ENCODE peak calls at places on chromosomes 16 and 17, in four cellular contexts. H, I, D and E are unnamed samples.

GRCh38 chr16:54459509-54460235 is 173.1 kb upstream of the IRX3 start:
- DNase-seq in I (no peak), H (no peak), D (no peak), E (no peak)

GRCh38 chr17:41967141-41967920 is 736 bp downstream of the CNP start:
- DNase-seq in D (no peak), I (peak; percentile 38), H (no peak), E (peak; percentile 56)

GRCh38 chr17:62100050-62100449 is 35.0 kb upstream of the MED13 start:
- DNase-seq in I (no peak), H (no peak), D (no peak), E (no peak)

GRCh38 chr16:70694088-70694487 is 8.2 kb upstream of the MTSS2 start:
- DNase-seq in I (no peak), D (no peak), H (no peak), E (no peak)

GRCh38 chr17:83065660-83066542 is 13.5 kb upstream of the METRNL start:
- DNase-seq in D (no peak), I (peak; percentile 15), H (no peak), E (peak; percentile 10)

GRCh38 chr17:29617125-29617480 is 5.6 kb downstream of the CORO6 start:
- DNase-seq in D (peak; percentile 87), I (peak; percentile 92), H (peak; percentile 80), E (peak; percentile 64)

GRCh38 chr17:83083368-83084201 is 4.2 kb downstream of the METRNL start:
- DNase-seq in D (no peak), I (peak; percentile 58), H (peak; percentile 47), E (no peak)

GRCh38 chr17:44309472-44309871 is 1.1 kb downstream of the RUNDC3A start:
- DNase-seq in H (no peak), D (no peak), I (no peak), E (no peak)

GRCh38 chr17:57357392-57357784 is 101.1 kb downstream of the MSI2 start:
- DNase-seq in D (peak; percentile 31), H (no peak), I (no peak), E (peak; percentile 81)

GRCh38 chr16:83903739-83904138 is 4.8 kb downstream of the MLYCD start:
- DNase-seq in H (no peak), D (no peak), I (no peak), E (no peak)

GRCh38 chr17:51430581-51430980 is 170.2 kb downstream of the UTP18 start:
- DNase-seq in D (no peak), H (no peak), I (no peak), E (no peak)

GRCh38 chr16:24728891-24729242 is 584 bp upstream of the TNRC6A start:
- DNase-seq in I (no peak), H (no peak), D (no peak), E (no peak)

GRCh38 chr17:77566151-77566550 is 392.4 kb upstream of the TNRC6C start:
- DNase-seq in D (no peak), H (no peak), I (no peak), E (no peak)

GRCh38 chr16:1538804-1539520 is 5.5 kb downstream of the TMEM204 start:
- DNase-seq in D (no peak), H (no peak), I (no peak), E (no peak)

GRCh38 chr16:337975-338575 is 14.4 kb downstream of the AXIN1 start:
- DNase-seq in D (no peak), I (no peak), H (no peak), E (no peak)

GRCh38 chr16:80971814-80972213 is 34.9 kb downstream of the CMC2 start:
- DNase-seq in H (no peak), D (no peak), I (no peak), E (no peak)

GRCh38 chr16:50947826-50948225 is 203.2 kb downstream of the SALL1 start:
- DNase-seq in I (no peak), H (no peak), D (no peak), E (no peak)

GRCh38 chr17:37458805-37459204 is 30.9 kb upstream of the DUSP14 start:
- DNase-seq in H (no peak), D (no peak), I (no peak), E (no peak)

GRCh38 chr17:55833311-55833710 is 82.5 kb downstream of the PCTP start:
- DNase-seq in D (no peak), H (no peak), I (no peak), E (no peak)

GRCh38 chr16:10812352-10813122 is 6.1 kb downstream of the TVP23A start:
- DNase-seq in D (no peak), H (no peak), I (no peak), E (no peak)
- TF ChIP-seq CTCF in D (no peak), H (no peak), I (no peak), E (no peak)

GRCh38 chr16:88697831-88698693 is 8.1 kb downstream of the RNF166 start:
- DNase-seq in D (no peak), I (no peak), H (no peak), E (no peak)

GRCh38 chr16:88697116-88697830 is 8.9 kb downstream of the RNF166 start:
- DNase-seq in H (no peak), D (no peak), I (no peak), E (no peak)

GRCh38 chr16:88695753-88696152 is 9.4 kb upstream of the SNAI3 start:
- DNase-seq in I (no peak), D (no peak), H (no peak), E (no peak)

GRCh38 chr16:88695218-88695617 is 8.9 kb upstream of the SNAI3 start:
- DNase-seq in H (no peak), D (no peak), I (no peak), E (peak; percentile 48)

GRCh38 chr16:88696441-88696840 is 9.8 kb downstream of the RNF166 start:
- DNase-seq in I (no peak), H (no peak), D (no peak), E (no peak)
- H3K4me1 ChIP-seq in I (peaks cover 3% of the 10 kb centered on the region), H (peaks cover 61% of the 10 kb centered on the region), D (peaks cover 24% of the 10 kb centered on the region), E (no peaks in the 10 kb centered on the region)

GRCh38 chr17:6070895-6071511 is 824 bp downstream of the WSCD1 start:
- DNase-seq in D (no peak), I (peak; percentile 27), H (no peak), E (peak; percentile 21)

GRCh38 chr17:6073620-6074019 is 3.4 kb downstream of the WSCD1 start:
- DNase-seq in I (no peak), H (no peak), D (no peak), E (no peak)

GRCh38 chr17:6072611-6073010 is 2.4 kb downstream of the WSCD1 start:
- DNase-seq in H (no peak), D (no peak), I (no peak), E (no peak)

GRCh38 chr17:6071528-6072065 is 1.4 kb downstream of the WSCD1 start:
- DNase-seq in D (no peak), H (no peak), I (no peak), E (no peak)

DNA sequence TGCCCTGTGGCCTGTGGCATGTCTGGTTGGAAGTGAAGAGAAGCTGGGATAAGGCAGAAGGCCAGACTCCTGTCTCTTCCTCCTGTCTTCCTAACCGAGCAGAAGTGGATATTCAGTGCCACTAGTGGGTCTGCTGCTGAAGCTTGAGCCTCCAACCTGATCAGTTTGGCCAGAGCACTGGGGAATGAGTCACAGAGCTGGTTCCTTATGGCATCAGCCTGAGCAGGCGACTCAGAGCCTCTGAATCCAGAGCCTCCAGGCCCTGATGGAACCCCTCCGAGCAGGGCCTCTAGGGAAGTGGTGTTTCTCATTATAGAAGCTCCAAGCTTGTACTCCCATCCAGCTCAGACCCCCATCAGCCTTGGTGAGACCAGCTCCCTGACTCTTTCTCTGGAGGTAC is 2.0 kb downstream of the WSCD1 start:
- DNase-seq in I (no peak), H (no peak), D (no peak), E (no peak)
- TF ChIP-seq CTCF in I (no peak), H (no peak), D (no peak), E (no peak)

DNA sequence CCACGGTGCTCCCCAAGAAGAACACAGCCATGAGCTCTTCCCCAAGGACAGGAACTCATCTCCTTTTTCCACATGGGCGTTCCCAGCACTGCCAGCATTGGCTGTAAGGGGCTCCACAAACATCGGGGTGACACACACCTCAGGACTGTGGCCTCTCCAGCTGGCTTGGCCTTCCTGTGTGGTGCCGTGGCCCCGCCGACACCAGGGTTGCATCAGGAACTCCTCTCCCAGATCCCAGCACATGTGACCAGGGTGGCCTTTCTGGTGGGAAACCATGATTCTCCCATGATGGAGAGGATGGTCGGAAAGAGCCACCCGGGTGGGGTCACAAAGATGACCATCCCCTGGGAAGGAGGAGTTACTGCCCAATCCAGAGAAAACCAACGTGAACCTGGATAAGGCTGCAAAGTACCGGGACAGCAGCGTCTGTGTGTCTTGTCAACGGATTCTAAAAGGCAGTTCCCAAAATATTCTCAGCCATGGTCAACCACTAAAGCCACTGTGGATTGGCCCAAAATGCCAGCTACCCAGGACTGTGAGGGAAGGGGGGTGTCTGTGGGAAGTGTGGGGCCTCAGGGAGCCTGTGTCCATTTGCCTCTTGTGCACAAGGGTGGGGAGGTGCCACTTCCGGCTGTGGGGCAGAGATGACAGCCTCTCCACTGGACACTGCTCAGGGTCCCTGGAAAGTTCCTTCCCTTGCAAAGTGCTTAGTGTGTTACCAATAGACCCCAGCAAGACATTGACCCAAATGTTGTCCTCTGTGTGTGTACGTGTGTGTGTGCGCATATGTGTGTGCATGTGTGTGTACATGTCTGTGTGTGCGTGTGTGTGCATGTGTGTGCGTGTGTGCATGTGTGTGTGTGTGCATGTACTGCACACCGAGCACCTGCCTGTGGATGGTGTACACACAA is 78.0 kb upstream of the CBX4 start:
- DNase-seq in D (peak; percentile 39), H (no peak), I (no peak), E (no peak)
- H3K4me1 ChIP-seq in D (no peaks in the 10 kb centered on the region), H (no peaks in the 10 kb centered on the region), I (peaks cover 16% of the 10 kb centered on the region), E (peaks cover 19% of the 10 kb centered on the region)

GRCh38 chr17:9797965-9798364 is 6.6 kb upstream of the DHRS7C start:
- DNase-seq in I (no peak), H (no peak), D (no peak), E (no peak)
- TF ChIP-seq CTCF in I (no peak), H (no peak), D (no peak), E (no peak)

GRCh38 chr16:85578599-85578948 is 34.5 kb upstream of the GSE1 start:
- DNase-seq in I (no peak), D (no peak), H (no peak), E (no peak)
- H3K4me1 ChIP-seq in I (peaks cover 23% of the 10 kb centered on the region), D (peaks cover 20% of the 10 kb centered on the region), H (peaks cover 40% of the 10 kb centered on the region), E (peaks cover 29% of the 10 kb centered on the region)

GRCh38 chr16:66324785-66325184 is 41.7 kb upstream of the CDH5 start:
- DNase-seq in D (no peak), H (no peak), I (no peak), E (no peak)
- TF ChIP-seq CTCF in D (no peak), H (no peak), I (no peak), E (no peak)

GRCh38 chr17:1391577-1391976 is 8.4 kb downstream of the YWHAE start:
- DNase-seq in I (no peak), D (no peak), H (no peak), E (no peak)
- H3K4me1 ChIP-seq in I (peaks cover 32% of the 10 kb centered on the region), D (peaks cover 26% of the 10 kb centered on the region), H (peaks cover 69% of the 10 kb centered on the region), E (peaks cover 50% of the 10 kb centered on the region)